ENCODE peak calls at places on chromosomes 12 and 14, in four cellular contexts. Z, U, A and B are unnamed samples.

GRCh38 chr14:80930836-80931389 is 10.6 kb downstream of the CEP128 start:
- DNase-seq in A (no peak), U (no peak), Z (peak; percentile 94), B (no peak)

GRCh38 chr14:51104467-51104866 is 9.6 kb upstream of the TRIM9 start:
- DNase-seq in U (no peak), Z (no peak), A (no peak), B (no peak)

GRCh38 chr14:103123128-103123633 is at the start of gene TNFAIP2:
- DNase-seq in A (no peak), U (no peak), Z (no peak), B (no peak)

GRCh38 chr12:76595056-76595455 is 35.5 kb upstream of the OSBPL8 start:
- DNase-seq in Z (no peak), U (no peak), A (no peak), B (no peak)

GRCh38 chr12:104438134-104438533 is 18.6 kb upstream of the CHST11 start:
- DNase-seq in A (no peak), Z (no peak), U (no peak), B (no peak)

GRCh38 chr12:100741084-100741711 is 53.4 kb upstream of the ANO4 start:
- DNase-seq in U (no peak), Z (peak; percentile 8), A (peak; percentile 42), B (no peak)

GRCh38 chr14:76957224-76957881 is 71.2 kb downstream of the IRF2BPL start:
- DNase-seq in U (no peak), A (no peak), Z (no peak), B (no peak)

GRCh38 chr12:105555556-105555973 is 225.1 kb downstream of the C12orf75 start:
- DNase-seq in U (no peak), A (no peak), Z (no peak), B (no peak)

GRCh38 chr12:356276-356988 is 32.7 kb downstream of the KDM5A start:
- DNase-seq in Z (peak; percentile 32), U (no peak), A (no peak), B (no peak)

GRCh38 chr14:60250318-60251035 is 1.5 kb downstream of the PPM1A start:
- DNase-seq in Z (no peak), A (no peak), U (no peak), B (no peak)

GRCh38 chr14:81953419-81953818 is 419.8 kb upstream of the SEL1L start:
- DNase-seq in Z (no peak), U (no peak), A (no peak), B (no peak)

GRCh38 chr12:752673-753400 is 458 bp downstream of the WNK1 start:
- DNase-seq in U (peak; percentile 14), A (peak; percentile 55), Z (no peak), B (no peak)

GRCh38 chr14:59215353-59215752 is 26.9 kb downstream of the DAAM1 start:
- DNase-seq in Z (peak; percentile 54), U (no peak), A (peak; percentile 84), B (peak; percentile 82)

GRCh38 chr12:52382854-52383253 is 2.6 kb downstream of the KRT84 start:
- DNase-seq in Z (no peak), U (no peak), A (no peak), B (no peak)

GRCh38 chr14:104426771-104427125 is 152.8 kb upstream of the C14orf180 start:
- DNase-seq in Z (no peak), U (no peak), A (no peak), B (no peak)

GRCh38 chr14:21680072-21680471 is 6.5 kb upstream of the OR4E1 start:
- DNase-seq in A (no peak), Z (no peak), U (no peak), B (no peak)

GRCh38 chr12:56699020-56699661 is 11.1 kb upstream of the PTGES3 start:
- DNase-seq in Z (no peak), A (no peak), U (no peak), B (no peak)

GRCh38 chr14:65156568-65157366 is 54.5 kb upstream of the MAX start:
- DNase-seq in Z (peak; percentile 80), A (no peak), U (no peak), B (no peak)

GRCh38 chr14:55448146-55448614 is 7.8 kb upstream of the TBPL2 start:
- DNase-seq in U (no peak), Z (peak; percentile 96), A (no peak), B (no peak)

GRCh38 chr12:263574-263973 is 938 bp upstream of the SLC6A13 start:
- DNase-seq in U (no peak), A (no peak), Z (no peak), B (no peak)

GRCh38 chr14:68687746-68688145 is 105.1 kb downstream of the ZFP36L1 start:
- DNase-seq in U (no peak), A (no peak), Z (peak; percentile 81), B (no peak)

GRCh38 chr14:25037032-25037431 is 12.9 kb downstream of the STXBP6 start:
- DNase-seq in Z (no peak), A (no peak), U (no peak), B (no peak)

GRCh38 chr14:75134644-75135043 is 7.8 kb upstream of the NEK9 start:
- DNase-seq in Z (no peak), A (no peak), U (no peak), B (no peak)

GRCh38 chr12:92134638-92135274 is 10.9 kb downstream of the BTG1 start:
- DNase-seq in A (no peak), U (no peak), Z (peak; percentile 45), B (no peak)

GRCh38 chr14:60508707-60509437 is at the start of gene SIX6:
- DNase-seq in U (no peak), A (no peak), Z (no peak), B (no peak)

GRCh38 chr12:55470088-55470830 is at the start of gene OR6C70:
- DNase-seq in A (no peak), Z (no peak), U (no peak), B (no peak)